ENCODE peak calls at places on chromosomes 12 and 14, in five cellular contexts. K is SJSA1, A is HS-5, E is NAMALWA, T is fibroblast of the aortic adventitia. Z is an unnamed sample.

GRCh38 chr14:75223664-75224154 is 47.3 kb upstream of the TMED10 start:
- DNase-seq in T (no peak), A (no peak), E (peak), K (no peak), Z (peak)

GRCh38 chr12:55727643-55728184 is 1.1 kb downstream of the CD63 start:
- DNase-seq in K (no peak), E (no peak), T (peak), A (no peak), Z (no peak)

GRCh38 chr12:754238-754816 is 1.9 kb downstream of the WNK1 start:
- DNase-seq in E (no peak), A (no peak), K (no peak), T (peak), Z (peak)

GRCh38 chr12:59929091-59929490 is 333.3 kb downstream of the SLC16A7 start:
- DNase-seq in K (no peak), T (peak), A (peak), E (no peak), Z (no peak)

GRCh38 chr14:79165460-79166080 is 995.4 kb downstream of the NRXN3 start:
- DNase-seq in T (no peak), A (no peak), E (no peak), K (no peak), Z (no peak)

GRCh38 chr12:130714091-130714590 is 2.0 kb downstream of the RIMBP2 start:
- DNase-seq in E (no peak), A (no peak), T (no peak), K (no peak), Z (no peak)

GRCh38 chr14:61260939-61261776 is 20.0 kb downstream of the TMEM30B start:
- DNase-seq in E (no peak), A (no peak), T (peak), K (peak), Z (no peak)

GRCh38 chr12:98373982-98374381 is 141.4 kb upstream of the TMPO start:
- DNase-seq in K (no peak), T (peak), E (peak), A (no peak), Z (no peak)

GRCh38 chr12:80068173-80068572 is 31.2 kb upstream of the OTOGL start:
- DNase-seq in E (peak), T (no peak), K (no peak), A (no peak), Z (peak)

GRCh38 chr12:108063192-108063591 is 65.9 kb upstream of the WSCD2 start:
- DNase-seq in K (no peak), A (no peak), E (peak), T (peak), Z (peak)

GRCh38 chr12:32166510-32166909 is 59.9 kb downstream of the BICD1 start:
- DNase-seq in K (no peak), E (no peak), T (no peak), A (no peak), Z (no peak)

GRCh38 chr14:104864267-104865068 is 600 bp upstream of the CEP170B start:
- DNase-seq in A (no peak), E (no peak), K (no peak), T (no peak), Z (no peak)

GRCh38 chr14:79443602-79444001 is 767.7 kb downstream of the DIO2 start:
- DNase-seq in A (no peak), E (no peak), T (no peak), K (no peak), Z (no peak)

GRCh38 chr12:47892819-47893218 is 12.0 kb downstream of the VDR start:
- DNase-seq in T (peak), E (no peak), K (no peak), A (no peak), Z (no peak)

GRCh38 chr14:69719501-69719951 is 47.4 kb upstream of the SRSF5 start:
- DNase-seq in E (no peak), K (no peak), T (peak), A (peak), Z (no peak)

GRCh38 chr12:67925077-67925476 is 64.2 kb upstream of the IFNG-AS1 start:
- DNase-seq in A (no peak), T (no peak), E (no peak), K (no peak), Z (no peak)

GRCh38 chr14:58599145-58599544 is 38.6 kb upstream of the DACT1 start:
- DNase-seq in E (no peak), T (no peak), A (no peak), K (no peak), Z (no peak)

GRCh38 chr12:91007531-91008290 is 2.9 kb upstream of the EPYC start:
- DNase-seq in A (no peak), E (no peak), T (no peak), K (peak), Z (peak)

GRCh38 chr14:41607966-41608663 is 1.4 kb downstream of the LRFN5 start:
- DNase-seq in T (peak), K (no peak), E (no peak), A (no peak), Z (no peak)

GRCh38 chr12:82329508-82329907 is 28.7 kb downstream of the CCDC59 start:
- DNase-seq in E (no peak), K (no peak), A (no peak), T (no peak), Z (no peak)

GRCh38 chr12:75728826-75729225 is 217.4 kb upstream of the KRR1 start:
- DNase-seq in T (no peak), A (no peak), E (no peak), K (no peak), Z (no peak)

GRCh38 chr14:91140672-91141071 is 26.8 kb downstream of the DGLUCY start:
- DNase-seq in T (peak), E (no peak), K (no peak), A (no peak), Z (peak)

GRCh38 chr12:59578239-59578638 is 17.6 kb upstream of the SLC16A7 start:
- DNase-seq in A (no peak), E (no peak), T (no peak), K (no peak), Z (no peak)

GRCh38 chr12:79678306-79678705 is 12.5 kb downstream of the PAWR start:
- DNase-seq in K (no peak), E (no peak), T (no peak), A (no peak), Z (no peak)

GRCh38 chr14:99689266-99690236 is 5.5 kb downstream of the CYP46A1 start:
- DNase-seq in T (no peak), K (no peak), E (no peak), A (no peak), Z (no peak)

GRCh38 chr12:24881227-24881626 is 67.7 kb downstream of the BCAT1 start:
- DNase-seq in T (no peak), A (no peak), E (no peak), K (no peak), Z (no peak)

GRCh38 chr14:59325906-59326305 is 137.4 kb downstream of the DAAM1 start:
- DNase-seq in K (no peak), T (no peak), E (no peak), A (no peak), Z (no peak)

GRCh38 chr14:88983755-88984154 is 159.3 kb downstream of the TTC8 start:
- DNase-seq in K (peak), E (no peak), A (peak), T (peak), Z (no peak)

GRCh38 chr12:94112116-94112515 is 36.3 kb upstream of the PLXNC1 start:
- DNase-seq in T (no peak), K (no peak), A (no peak), E (no peak), Z (no peak)

GRCh38 chr14:90839024-90839888 is 23.0 kb upstream of the TTC7B start:
- DNase-seq in K (peak), E (no peak), A (no peak), T (peak), Z (no peak)

GRCh38 chr14:102027951-102028350 is 58.9 kb downstream of the HSP90AA1 start:
- DNase-seq in T (no peak), K (no peak), E (no peak), A (no peak), Z (no peak)

GRCh38 chr12:27142102-27142721 is 59.8 kb upstream of the C12orf71 start:
- DNase-seq in K (peak), A (peak), T (peak), E (peak), Z (peak)

GRCh38 chr14:81449114-81449513 is 49.0 kb upstream of the STON2 start:
- DNase-seq in A (no peak), T (peak), K (no peak), E (no peak), Z (no peak)

GRCh38 chr14:20719777-20720176 is 25.9 kb upstream of the EDDM3A start:
- DNase-seq in E (no peak), A (no peak), K (no peak), T (no peak), Z (peak)

GRCh38 chr12:72077111-72077820 is 138.6 kb downstream of the TPH2 start:
- DNase-seq in T (no peak), K (no peak), E (no peak), A (no peak), Z (no peak)

GRCh38 chr14:77508249-77508648 is 9.6 kb upstream of the ISM2 start:
- DNase-seq in E (no peak), A (peak), K (no peak), T (peak), Z (no peak)